ENCODE peak calls at places on chromosomes 12 and 14, in nine cellular contexts. E is cardiac fibroblast; X is NB4; J is activated CD4-positive, alpha-beta T cell treated with anti-CD3 and anti-CD28 coated beads for 36 hours; L is fibroblast of lung; T is RPMI7951; Z is mesothelial cell of epicardium; B is stimulated activated naive B cell treated with anti-CD40 and anti-IgM and Interleukin-4, amounts not matched to agents 10 μg/mL and 1 μg/mL and 100 μg/mL, for 72 hours; G is DMS153. V is an unnamed sample.
A peak's percentile ranks its signal among the peaks of the same experiment; 100 is the strongest.

GRCh38 chr14:33184587-33184986 is 245.9 kb downstream of the NPAS3 start:
- DNase-seq in T (peak; percentile 5), G (no peak), B (no peak), X (no peak), L (peak; percentile 12), Z (no peak), E (peak; percentile 38), J (no peak), V (peak; percentile 14)

GRCh38 chr12:32437095-32437515 is 37.7 kb downstream of the FGD4 start:
- DNase-seq in B (no peak), G (no peak), E (peak; percentile 88), L (peak; percentile 84), X (no peak), J (no peak), Z (no peak), T (peak; percentile 71), V (peak; percentile 89)

GRCh38 chr14:86462193-86462592 is 932.2 kb downstream of the FLRT2 start:
- DNase-seq in L (peak; percentile 26), T (no peak), E (peak; percentile 48), B (no peak), G (no peak), Z (no peak), J (peak; percentile 5), X (peak; percentile 26), V (no peak)

GRCh38 chr14:100862277-100862676 is 36.4 kb downstream of the MEG3 start:
- DNase-seq in X (no peak), Z (no peak), J (no peak), G (no peak), L (peak; percentile 14), T (no peak), B (no peak), E (no peak), V (no peak)

GRCh38 chr12:66942741-66943465 is 264.0 kb upstream of the GRIP1 start:
- DNase-seq in G (no peak), J (no peak), Z (no peak), T (no peak), E (no peak), L (no peak), B (no peak), X (no peak), V (no peak)

GRCh38 chr12:25436206-25436912 is 116.7 kb downstream of the LMNTD1 start:
- DNase-seq in E (peak; percentile 92), L (peak; percentile 93), X (peak; percentile 89), Z (no peak), G (no peak), B (peak; percentile 20), T (peak; percentile 75), J (peak; percentile 11), V (peak; percentile 89)

GRCh38 chr14:75886661-75887348 is 95.0 kb downstream of the TGFB3 start:
- DNase-seq in E (peak; percentile 75), J (no peak), L (no peak), B (no peak), T (no peak), Z (no peak), G (no peak), X (no peak), V (no peak)

GRCh38 chr14:55579724-55580400 is at the start of gene KTN1:
- DNase-seq in X (peak; percentile 88), J (peak; percentile 92), G (peak; percentile 66), E (peak; percentile 87), T (peak; percentile 80), B (peak; percentile 75), Z (peak; percentile 66), L (peak; percentile 76), V (peak; percentile 88)

GRCh38 chr12:87509233-87509820 is 519.9 kb downstream of the C12orf50 start:
- DNase-seq in L (peak; percentile 81), Z (no peak), G (peak; percentile 24), X (peak; percentile 56), B (no peak), J (no peak), T (peak; percentile 51), E (peak; percentile 62), V (peak; percentile 1)

GRCh38 chr14:102262894-102263462 is 42.0 kb downstream of the MOK start:
- DNase-seq in J (no peak), X (peak; percentile 70), T (peak; percentile 87), Z (no peak), B (no peak), E (peak; percentile 62), G (peak; percentile 26), L (no peak), V (peak; percentile 12)

GRCh38 chr14:69133206-69134125 is 19.5 kb downstream of the DCAF5 start:
- DNase-seq in Z (no peak), T (peak; percentile 56), X (peak; percentile 70), E (peak; percentile 82), G (no peak), J (peak; percentile 56), B (no peak), L (peak; percentile 77), V (peak; percentile 65)

GRCh38 chr12:3520168-3520567 is 29.2 kb downstream of the PRMT8 start:
- DNase-seq in J (no peak), G (peak; percentile 47), Z (no peak), X (no peak), B (no peak), E (no peak), L (no peak), T (peak; percentile 44), V (no peak)

GRCh38 chr14:105473677-105474477 is 744 bp upstream of the CRIP2 start:
- DNase-seq in E (peak; percentile 93), Z (peak; percentile 95), T (peak; percentile 89), G (peak; percentile 48), X (peak; percentile 70), L (peak; percentile 86), J (peak; percentile 81), B (no peak), V (peak; percentile 92)

GRCh38 chr14:68979722-68980552 is 835 bp upstream of the ACTN1 start:
- DNase-seq in Z (no peak), B (no peak), X (peak; percentile 49), T (peak; percentile 55), G (no peak), E (no peak), L (no peak), J (no peak), V (peak; percentile 39)

GRCh38 chr12:58920956-58921861 is 905 bp upstream of the LRIG3 start:
- DNase-seq in T (no peak), L (no peak), G (no peak), X (no peak), E (no peak), B (no peak), J (peak; percentile 9), Z (no peak), V (no peak)

GRCh38 chr14:58107947-58108552 is 44.0 kb downstream of the ARMH4 start:
- DNase-seq in Z (no peak), B (no peak), L (peak; percentile 88), T (peak; percentile 51), E (peak; percentile 83), G (no peak), X (peak; percentile 64), J (peak; percentile 59), V (peak; percentile 82)

GRCh38 chr14:26290007-26290530 is 307.8 kb downstream of the NOVA1 start:
- DNase-seq in L (peak; percentile 66), G (no peak), X (no peak), Z (no peak), T (peak; percentile 2), J (no peak), B (no peak), E (peak; percentile 82), V (no peak)

GRCh38 chr12:14635776-14636175 is 60.6 kb downstream of the GUCY2C start:
- DNase-seq in L (no peak), J (no peak), G (no peak), X (no peak), E (no peak), T (no peak), B (no peak), Z (no peak), V (no peak)

GRCh38 chr12:115456946-115457689 is 773.1 kb upstream of the TBX3 start:
- DNase-seq in T (no peak), X (peak; percentile 14), G (peak; percentile 79), J (no peak), L (no peak), Z (no peak), E (no peak), B (no peak), V (no peak)

V was measured in lung microvascular endothelial cell.